ENCODE peak calls at places on chromosomes 3 and 15, in nine cellular contexts. K is cardiac muscle cell; O is LoVo; M is SW 1271; B is NCI-H1105; E is stimulated activated CD8-positive, alpha-beta memory T cell treated with anti-CD3 and anti-CD28 coated beads, Interleukin-12 subunit alpha, Interleukin-12 subunit beta, amount 100 ng/mL, for 4 hours; A is activated gamma-delta T cell treated with Interleukin-2 at 50 U/mL for 16 hours; D is stimulated activated CD4-positive, alpha-beta T cell treated with anti-CD3 and anti-CD28 coated beads, Interleukin-4, amount 100 ng/mL, for 48 hours; Z is activated T-cell treated with anti-CD3 and anti-CD28 coated beads, Interleukin-2, amount 50 U/mL, for 48 hours. N is an unnamed sample.

GRCh38 chr15:78640840-78641733 is at the start of gene CHRNB4:
- DNase-seq in K (peak), O (peak), M (no peak), B (no peak), E (no peak), A (no peak), D (no peak), Z (peak), N (peak)

GRCh38 chr3:127307918-127308317 is 20.1 kb upstream of the PRR20G start:
- DNase-seq in K (no peak), O (no peak), M (no peak), B (no peak), E (no peak), A (no peak), D (no peak), Z (no peak), N (no peak)

GRCh38 chr3:153274521-153274920 is 112.5 kb downstream of the RAP2B start:
- DNase-seq in K (no peak), O (no peak), M (no peak), B (no peak), E (no peak), A (no peak), D (no peak), Z (no peak), N (no peak)

GRCh38 chr3:30628931-30629590 is 22.7 kb downstream of the TGFBR2 start:
- DNase-seq in K (peak), O (no peak), M (no peak), B (no peak), E (no peak), A (no peak), D (no peak), Z (no peak), N (no peak)

GRCh38 chr15:48336940-48337339 is 5.7 kb downstream of the DUT start:
- DNase-seq in K (peak), O (no peak), M (no peak), B (no peak), E (no peak), A (peak), D (no peak), Z (no peak), N (no peak)

GRCh38 chr3:16697437-16698258 is 92.4 kb upstream of the DAZL start:
- DNase-seq in K (peak), O (no peak), M (no peak), B (no peak), E (no peak), A (no peak), D (no peak), Z (no peak), N (no peak)

GRCh38 chr3:190024912-190025311 is 95.8 kb downstream of the P3H2 start:
- DNase-seq in K (peak), O (no peak), M (peak), B (no peak), E (no peak), A (no peak), D (no peak), Z (no peak), N (no peak)

GRCh38 chr3:29868702-29869101 is 587.8 kb downstream of the RBMS3 start:
- DNase-seq in K (no peak), O (no peak), M (no peak), B (no peak), E (no peak), A (no peak), D (no peak), Z (no peak), N (no peak)

GRCh38 chr3:73319179-73319769 is 257.8 kb downstream of the EBLN2 start:
- DNase-seq in K (no peak), O (no peak), M (no peak), B (no peak), E (no peak), A (no peak), D (no peak), Z (no peak), N (no peak)

GRCh38 chr3:178777718-178778411 is 241.6 kb downstream of the KCNMB2 start:
- DNase-seq in K (no peak), O (no peak), M (no peak), B (no peak), E (no peak), A (no peak), D (no peak), Z (no peak), N (no peak)

GRCh38 chr3:43914269-43914668 is 223.5 kb downstream of the ABHD5 start:
- DNase-seq in K (no peak), O (no peak), M (no peak), B (no peak), E (no peak), A (no peak), D (no peak), Z (no peak), N (no peak)

GRCh38 chr15:43214169-43214568 is 6.6 kb downstream of the EPB42 start:
- DNase-seq in K (no peak), O (no peak), M (no peak), B (no peak), E (no peak), A (no peak), D (no peak), Z (no peak), N (no peak)

GRCh38 chr3:22988566-22988965 is 214.6 kb upstream of the UBE2E2 start:
- DNase-seq in K (no peak), O (no peak), M (no peak), B (peak), E (no peak), A (no peak), D (no peak), Z (no peak), N (no peak)

GRCh38 chr15:78103406-78104118 is 11.2 kb downstream of the SH2D7 start:
- DNase-seq in K (no peak), O (no peak), M (no peak), B (no peak), E (peak), A (peak), D (peak), Z (peak), N (no peak)

GRCh38 chr3:108406063-108406660 is 104.2 kb downstream of the MYH15 start:
- DNase-seq in K (peak), O (no peak), M (no peak), B (no peak), E (no peak), A (no peak), D (no peak), Z (no peak), N (no peak)

GRCh38 chr3:167467848-167468611 is 5.8 kb downstream of the SERPINI2 start:
- DNase-seq in K (no peak), O (no peak), M (no peak), B (no peak), E (no peak), A (no peak), D (no peak), Z (no peak), N (no peak)

GRCh38 chr3:159649951-159650350 is 338.7 kb upstream of the IL12A start:
- DNase-seq in K (no peak), O (no peak), M (no peak), B (no peak), E (no peak), A (no peak), D (no peak), Z (no peak), N (no peak)

GRCh38 chr3:52014613-52015012 is 18.9 kb upstream of the RPL29 start:
- DNase-seq in K (no peak), O (no peak), M (no peak), B (no peak), E (no peak), A (no peak), D (no peak), Z (no peak), N (peak)

GRCh38 chr15:22895465-22896190 is 57.2 kb downstream of the NIPA2 start:
- DNase-seq in K (no peak), O (peak), M (no peak), B (no peak), E (no peak), A (no peak), D (peak), Z (peak), N (no peak)

GRCh38 chr3:100183608-100184125 is 69.4 kb upstream of the FILIP1L start:
- DNase-seq in K (no peak), O (no peak), M (no peak), B (no peak), E (no peak), A (no peak), D (no peak), Z (no peak), N (no peak)

GRCh38 chr3:181265750-181266333 is 276.3 kb upstream of the DNAJC19 start:
- DNase-seq in K (no peak), O (peak), M (no peak), B (no peak), E (no peak), A (no peak), D (no peak), Z (no peak), N (no peak)

GRCh38 chr3:150292891-150293290 is 115.2 kb upstream of the TSC22D2 start:
- DNase-seq in K (peak), O (no peak), M (no peak), B (no peak), E (no peak), A (no peak), D (no peak), Z (no peak), N (no peak)

GRCh38 chr15:68407886-68408500 is 24.0 kb downstream of the ITGA11 start:
- DNase-seq in K (no peak), O (no peak), M (no peak), B (no peak), E (no peak), A (no peak), D (no peak), Z (no peak), N (no peak)

GRCh38 chr3:164465172-164465571 is 613.1 kb downstream of the SI start:
- DNase-seq in K (no peak), O (no peak), M (peak), B (no peak), E (no peak), A (no peak), D (no peak), Z (no peak), N (no peak)

GRCh38 chr15:77527164-77527778 is 105.4 kb downstream of the LINGO1 start:
- DNase-seq in K (peak), O (peak), M (no peak), B (no peak), E (no peak), A (no peak), D (no peak), Z (no peak), N (peak)

GRCh38 chr3:185153861-185154629 is 1.2 kb upstream of the C3orf70 start:
- DNase-seq in K (no peak), O (no peak), M (no peak), B (no peak), E (no peak), A (no peak), D (no peak), Z (no peak), N (no peak)

GRCh38 chr3:151123827-151124226 is 38.4 kb downstream of the MED12L start:
- DNase-seq in K (no peak), O (no peak), M (no peak), B (no peak), E (no peak), A (no peak), D (no peak), Z (no peak), N (no peak)

GRCh38 chr3:130981469-130981868 is 45.2 kb downstream of the ASTE1 start:
- DNase-seq in K (no peak), O (no peak), M (no peak), B (no peak), E (no peak), A (no peak), D (no peak), Z (no peak), N (no peak)

GRCh38 chr15:82309802-82310201 is 39.5 kb downstream of the GOLGA6L10 start:
- DNase-seq in K (no peak), O (no peak), M (no peak), B (no peak), E (no peak), A (no peak), D (no peak), Z (no peak), N (no peak)

GRCh38 chr15:39429898-39430357 is 151.0 kb upstream of the THBS1 start:
- DNase-seq in K (peak), O (peak), M (no peak), B (no peak), E (no peak), A (no peak), D (no peak), Z (peak), N (no peak)

GRCh38 chr3:190586631-190587000 is 72.7 kb downstream of the IL1RAP start:
- DNase-seq in K (peak), O (no peak), M (no peak), B (no peak), E (no peak), A (no peak), D (peak), Z (peak), N (no peak)

GRCh38 chr3:152127058-152127457 is 141.7 kb upstream of the MBNL1 start:
- DNase-seq in K (no peak), O (no peak), M (no peak), B (no peak), E (no peak), A (no peak), D (peak), Z (no peak), N (no peak)

GRCh38 chr15:54519577-54519976 is 541.3 kb downstream of the UNC13C start:
- DNase-seq in K (no peak), O (no peak), M (no peak), B (no peak), E (no peak), A (no peak), D (no peak), Z (no peak), N (no peak)

GRCh38 chr3:31196881-31197364 is 302.5 kb upstream of the GADL1 start:
- DNase-seq in K (peak), O (no peak), M (no peak), B (no peak), E (no peak), A (no peak), D (no peak), Z (no peak), N (no peak)

GRCh38 chr15:64754663-64755426 is 20.5 kb downstream of the RBPMS2 start:
- DNase-seq in K (no peak), O (no peak), M (no peak), B (no peak), E (no peak), A (no peak), D (no peak), Z (no peak), N (no peak)

GRCh38 chr3:25831578-25831977 is 41.7 kb downstream of the OXSM start:
- DNase-seq in K (peak), O (no peak), M (no peak), B (no peak), E (no peak), A (no peak), D (no peak), Z (no peak), N (peak)

GRCh38 chr3:99783009-99783573 is 34.6 kb upstream of the CMSS1 start:
- DNase-seq in K (peak), O (no peak), M (no peak), B (no peak), E (no peak), A (no peak), D (no peak), Z (no peak), N (peak)

GRCh38 chr3:100334340-100335136 is at the start of gene NIT2:
- DNase-seq in K (peak), O (peak), M (peak), B (peak), E (peak), A (peak), D (peak), Z (peak), N (peak)